ENCODE peak calls at places on chromosomes 5 and 9, in seven cellular contexts. L is CD8-positive, alpha-beta T cell; W is pancreas; U is ACHN; B is NCI-H1092; Q is amygdala; A is effector memory CD8-positive, alpha-beta T cell. T is an unnamed sample.

GRCh38 chr9:8468048-8468600 is 668.5 kb upstream of the DMAC1 start:
- DNase-seq in L (no peak), W (no peak), U (no peak), B (no peak), Q (no peak), A (no peak), T (no peak)

GRCh38 chr9:130179508-130179907 is 7.3 kb downstream of the NCS1 start:
- DNase-seq in L (no peak), W (no peak), U (no peak), B (no peak), Q (no peak), A (no peak), T (no peak)

GRCh38 chr5:67289763-67290521 is 93.3 kb upstream of the CD180 start:
- DNase-seq in L (no peak), W (no peak), U (no peak), B (no peak), Q (no peak), A (no peak), T (no peak)

GRCh38 chr5:90886381-90886780 is 327.8 kb downstream of the ADGRV1 start:
- DNase-seq in L (no peak), W (no peak), U (no peak), B (no peak), Q (no peak), A (no peak), T (no peak)

GRCh38 chr9:110977259-110977709 is 61.0 kb downstream of the LPAR1 start:
- DNase-seq in L (no peak), W (peak; percentile 52), U (peak; percentile 41), B (no peak), Q (no peak), A (no peak), T (no peak)

GRCh38 chr5:140977003-140977402 is 10.7 kb downstream of the PCDHAC2 start:
- DNase-seq in L (no peak), W (no peak), U (no peak), B (no peak), Q (no peak), A (no peak), T (no peak)

GRCh38 chr5:88452820-88453219 is 184.2 kb upstream of the TMEM161B start:
- DNase-seq in L (no peak), W (no peak), U (peak; percentile 34), B (no peak), Q (no peak), A (no peak), T (no peak)

GRCh38 chr5:75509956-75510355 is 1.5 kb downstream of the CERT1 start:
- DNase-seq in L (no peak), W (no peak), U (peak; percentile 49), B (no peak), Q (no peak), A (no peak), T (peak; percentile 45)

GRCh38 chr5:174750720-174751119 is 26.3 kb downstream of the MSX2 start:
- DNase-seq in L (no peak), W (no peak), U (no peak), B (no peak), Q (no peak), A (no peak), T (no peak)

GRCh38 chr5:64384761-64385160 is 121.1 kb upstream of the RGS7BP start:
- DNase-seq in L (no peak), W (no peak), U (peak; percentile 30), B (no peak), Q (no peak), A (no peak), T (no peak)

GRCh38 chr5:337565-338130 is 16.1 kb downstream of the AHRR start:
- DNase-seq in L (no peak), W (no peak), U (peak; percentile 29), B (no peak), Q (no peak), A (no peak), T (no peak)

GRCh38 chr9:14021871-14022525 is 291.9 kb downstream of the NFIB start:
- DNase-seq in L (no peak), W (no peak), U (no peak), B (no peak), Q (no peak), A (no peak), T (no peak)

GRCh38 chr9:93303258-93303771 is 119.4 kb downstream of the WNK2 start:
- DNase-seq in L (peak; percentile 45), W (no peak), U (no peak), B (no peak), Q (no peak), A (no peak), T (no peak)

GRCh38 chr5:57082441-57083067 is 91.3 kb upstream of the GPBP1 start:
- DNase-seq in L (no peak), W (no peak), U (peak; percentile 39), B (no peak), Q (no peak), A (no peak), T (no peak)

GRCh38 chr9:127318651-127319167 is 54.1 kb downstream of the GARNL3 start:
- DNase-seq in L (no peak), W (no peak), U (no peak), B (no peak), Q (no peak), A (no peak), T (no peak)

GRCh38 chr9:129757045-129757444 is 4.2 kb upstream of the PTGES start:
- DNase-seq in L (no peak), W (no peak), U (no peak), B (no peak), Q (no peak), A (no peak), T (no peak)

GRCh38 chr5:122099060-122099790 is 21.2 kb upstream of the LOX start:
- DNase-seq in L (no peak), W (no peak), U (peak; percentile 80), B (no peak), Q (no peak), A (no peak), T (no peak)

GRCh38 chr5:98929982-98930355 is 1.2 kb upstream of the CHD1 start:
- DNase-seq in L (no peak), W (no peak), U (peak; percentile 18), B (no peak), Q (no peak), A (no peak), T (no peak)

GRCh38 chr9:118183571-118183970 is 479.4 kb downstream of the TLR4 start:
- DNase-seq in L (no peak), W (no peak), U (no peak), B (no peak), Q (no peak), A (no peak), T (no peak)

GRCh38 chr5:150410524-150411244 is 2.0 kb downstream of the CD74 start:
- DNase-seq in L (peak; percentile 66), W (peak; percentile 44), U (peak; percentile 78), B (peak; percentile 40), Q (peak; percentile 37), A (peak; percentile 48), T (no peak)

GRCh38 chr9:21395778-21396717 is 10.8 kb upstream of the IFNA2 start:
- DNase-seq in L (peak; percentile 79), W (peak; percentile 48), U (no peak), B (peak; percentile 30), Q (peak; percentile 19), A (peak; percentile 45), T (peak; percentile 89)

GRCh38 chr5:11520241-11520929 is 383.9 kb downstream of the CTNND2 start:
- DNase-seq in L (no peak), W (no peak), U (no peak), B (no peak), Q (no peak), A (no peak), T (no peak)

T was measured in left lung.